ENCODE peak calls at places on chromosome 21, in ten cellular contexts. C is HTR-8/SVneo, K is M059J, P is NB4, Z is left lung, H is HFFc6, D is RWPE1, N is left cardiac atrium, O is HEK293T, Q is WTC11. L is an unnamed sample.
A peak's percentile ranks its signal among the peaks of the same experiment; 100 is the strongest.

GRCh38 chr21:21200103-21200938 is 202.1 kb downstream of the NCAM2 start:
- DNase-seq in D (peak; percentile 65), O (no peak), Z (no peak), P (no peak), K (peak; percentile 98), H (peak; percentile 95), N (peak; percentile 47), C (peak; percentile 75), Q (no peak), L (peak; percentile 87)

GRCh38 chr21:34703566-34703965 is 34.8 kb downstream of the CLIC6 start:
- DNase-seq in Q (no peak), D (no peak), O (no peak), K (no peak), Z (no peak), H (no peak), P (no peak), N (no peak), C (no peak), L (no peak)

GRCh38 chr21:45894107-45894810 is 87.3 kb upstream of the COL6A1 start:
- DNase-seq in Q (no peak), C (no peak), P (no peak), D (no peak), Z (peak; percentile 69), N (peak; percentile 82), H (peak; percentile 51), K (peak; percentile 30), O (no peak), L (peak; percentile 22)

GRCh38 chr21:20329636-20330035 is 668.6 kb upstream of the NCAM2 start:
- DNase-seq in Z (no peak), H (no peak), K (no peak), Q (no peak), N (no peak), O (no peak), P (peak; percentile 14), C (no peak), D (no peak), L (no peak)

GRCh38 chr21:45972716-45973474 is 8.7 kb upstream of the COL6A1 start:
- DNase-seq in N (peak; percentile 88), O (no peak), Q (no peak), C (no peak), H (no peak), P (no peak), K (peak; percentile 24), Z (peak; percentile 73), D (no peak), L (peak; percentile 96)

GRCh38 chr21:42400525-42400924 is 3.2 kb upstream of the UBASH3A start:
- DNase-seq in O (no peak), C (no peak), K (peak; percentile 34), Z (no peak), N (no peak), P (no peak), H (no peak), D (no peak), Q (no peak), L (peak; percentile 22)

GRCh38 chr21:44547656-44548331 is 3.5 kb downstream of the KRTAP10-2 start:
- DNase-seq in H (no peak), K (no peak), N (no peak), O (no peak), D (no peak), Z (no peak), Q (no peak), C (no peak), P (no peak), L (no peak)

GRCh38 chr21:41983229-41983628 is 26.9 kb downstream of the ZBTB21 start:
- DNase-seq in C (no peak), O (no peak), Q (no peak), H (no peak), K (no peak), D (no peak), N (no peak), Z (no peak), P (no peak), L (no peak)

GRCh38 chr21:25080161-25080560 is 527.1 kb downstream of the MRPL39 start:
- DNase-seq in P (no peak), Q (no peak), D (no peak), O (no peak), Z (no peak), C (no peak), H (no peak), K (peak; percentile 9), N (no peak), L (no peak)

L was measured in HFF-Myc.